ENCODE peak calls at places on chromosome 10, in eight cellular contexts. One of them, this sample, is unnamed.

GRCh38 chr10:104253106-104253505 is 1.6 kb upstream of the GSTO1 start:
- DNase-seq in tibial artery: no peak
- DNase-seq in AG09319: no peak
- DNase-seq in brain microvascular endothelial cell: no peak
- DNase-seq in psoas muscle: no peak
- DNase-seq in cardiac fibroblast: no peak
- DNase-seq in heart right ventricle: no peak
- DNase-seq in transverse colon: no peak
- DNase-seq in this sample: no peak

GRCh38 chr10:71835671-71836593 is 15.1 kb downstream of the PSAP start:
- DNase-seq in tibial artery: peak
- DNase-seq in AG09319: peak
- DNase-seq in brain microvascular endothelial cell: peak
- DNase-seq in psoas muscle: peak
- DNase-seq in cardiac fibroblast: peak
- DNase-seq in heart right ventricle: peak
- DNase-seq in transverse colon: peak
- DNase-seq in this sample: peak

GRCh38 chr10:99534456-99534938 is 1.8 kb downstream of the NKX2-3 start:
- DNase-seq in tibial artery: no peak
- DNase-seq in AG09319: no peak
- DNase-seq in brain microvascular endothelial cell: no peak
- DNase-seq in psoas muscle: no peak
- DNase-seq in cardiac fibroblast: no peak
- DNase-seq in heart right ventricle: no peak
- DNase-seq in transverse colon: no peak
- DNase-seq in this sample: no peak

GRCh38 chr10:87579563-87579962 is 74.9 kb downstream of the MINPP1 start:
- DNase-seq in tibial artery: no peak
- DNase-seq in AG09319: no peak
- DNase-seq in brain microvascular endothelial cell: no peak
- DNase-seq in psoas muscle: no peak
- DNase-seq in cardiac fibroblast: peak
- DNase-seq in heart right ventricle: no peak
- DNase-seq in transverse colon: no peak
- DNase-seq in this sample: no peak

GRCh38 chr10:130395248-130395936 is 259.2 kb downstream of the GLRX3 start:
- DNase-seq in tibial artery: no peak
- DNase-seq in AG09319: no peak
- DNase-seq in brain microvascular endothelial cell: no peak
- DNase-seq in psoas muscle: no peak
- DNase-seq in cardiac fibroblast: no peak
- DNase-seq in heart right ventricle: no peak
- DNase-seq in transverse colon: no peak
- DNase-seq in this sample: no peak

GRCh38 chr10:86413046-86413728 is 46.6 kb upstream of the GRID1 start:
- DNase-seq in tibial artery: no peak
- DNase-seq in AG09319: no peak
- DNase-seq in brain microvascular endothelial cell: peak
- DNase-seq in psoas muscle: no peak
- DNase-seq in cardiac fibroblast: peak
- DNase-seq in heart right ventricle: no peak
- DNase-seq in transverse colon: no peak
- DNase-seq in this sample: no peak

GRCh38 chr10:60962946-60963345 is 19.0 kb upstream of the RHOBTB1 start:
- DNase-seq in tibial artery: no peak
- DNase-seq in AG09319: no peak
- DNase-seq in brain microvascular endothelial cell: peak
- DNase-seq in psoas muscle: no peak
- DNase-seq in cardiac fibroblast: peak
- DNase-seq in heart right ventricle: no peak
- DNase-seq in transverse colon: no peak
- DNase-seq in this sample: no peak

GRCh38 chr10:131435760-131436448 is 124.4 kb upstream of the TCERG1L start:
- DNase-seq in tibial artery: no peak
- DNase-seq in AG09319: no peak
- DNase-seq in brain microvascular endothelial cell: no peak
- DNase-seq in psoas muscle: no peak
- DNase-seq in cardiac fibroblast: no peak
- DNase-seq in heart right ventricle: no peak
- DNase-seq in transverse colon: no peak
- DNase-seq in this sample: no peak

GRCh38 chr10:123571978-123572377 is 94.2 kb upstream of the GPR26 start:
- DNase-seq in tibial artery: no peak
- DNase-seq in AG09319: no peak
- DNase-seq in brain microvascular endothelial cell: no peak
- DNase-seq in psoas muscle: no peak
- DNase-seq in cardiac fibroblast: no peak
- DNase-seq in heart right ventricle: no peak
- DNase-seq in transverse colon: no peak
- DNase-seq in this sample: no peak

GRCh38 chr10:44981172-44982113 is 2.8 kb upstream of the DEPP1 start:
- DNase-seq in tibial artery: peak
- DNase-seq in AG09319: no peak
- DNase-seq in brain microvascular endothelial cell: peak
- DNase-seq in psoas muscle: peak
- DNase-seq in cardiac fibroblast: peak
- DNase-seq in heart right ventricle: no peak
- DNase-seq in transverse colon: no peak
- DNase-seq in this sample: peak

GRCh38 chr10:78438094-78438906 is 404.6 kb downstream of the RPS24 start:
- DNase-seq in tibial artery: peak
- DNase-seq in AG09319: no peak
- DNase-seq in brain microvascular endothelial cell: no peak
- DNase-seq in psoas muscle: no peak
- DNase-seq in cardiac fibroblast: no peak
- DNase-seq in heart right ventricle: no peak
- DNase-seq in transverse colon: no peak
- DNase-seq in this sample: no peak
- TF ChIP-seq CTCF in tibial artery: no peak
- TF ChIP-seq CTCF in AG09319: no peak
- TF ChIP-seq CTCF in brain microvascular endothelial cell: peak
- TF ChIP-seq CTCF in psoas muscle: no peak
- TF ChIP-seq CTCF in cardiac fibroblast: no peak
- TF ChIP-seq CTCF in heart right ventricle: no peak
- TF ChIP-seq CTCF in transverse colon: no peak
- TF ChIP-seq CTCF in this sample: no peak

GRCh38 chr10:112487964-112488363 is 40.9 kb downstream of the VTI1A start:
- DNase-seq in tibial artery: no peak
- DNase-seq in AG09319: no peak
- DNase-seq in brain microvascular endothelial cell: no peak
- DNase-seq in psoas muscle: no peak
- DNase-seq in cardiac fibroblast: no peak
- DNase-seq in heart right ventricle: no peak
- DNase-seq in transverse colon: no peak
- DNase-seq in this sample: no peak

GRCh38 chr10:112497347-112497950 is 50.4 kb downstream of the VTI1A start:
- DNase-seq in tibial artery: no peak
- DNase-seq in AG09319: no peak
- DNase-seq in brain microvascular endothelial cell: no peak
- DNase-seq in psoas muscle: no peak
- DNase-seq in cardiac fibroblast: no peak
- DNase-seq in heart right ventricle: no peak
- DNase-seq in transverse colon: no peak
- DNase-seq in this sample: no peak

GRCh38 chr10:112491144-112491543 is 44.1 kb downstream of the VTI1A start:
- DNase-seq in tibial artery: no peak
- DNase-seq in AG09319: no peak
- DNase-seq in brain microvascular endothelial cell: peak
- DNase-seq in psoas muscle: no peak
- DNase-seq in cardiac fibroblast: peak
- DNase-seq in heart right ventricle: no peak
- DNase-seq in transverse colon: no peak
- DNase-seq in this sample: no peak

GRCh38 chr10:112490543-112490942 is 43.5 kb downstream of the VTI1A start:
- DNase-seq in tibial artery: no peak
- DNase-seq in AG09319: no peak
- DNase-seq in brain microvascular endothelial cell: no peak
- DNase-seq in psoas muscle: no peak
- DNase-seq in cardiac fibroblast: peak
- DNase-seq in heart right ventricle: peak
- DNase-seq in transverse colon: no peak
- DNase-seq in this sample: no peak

DNA sequence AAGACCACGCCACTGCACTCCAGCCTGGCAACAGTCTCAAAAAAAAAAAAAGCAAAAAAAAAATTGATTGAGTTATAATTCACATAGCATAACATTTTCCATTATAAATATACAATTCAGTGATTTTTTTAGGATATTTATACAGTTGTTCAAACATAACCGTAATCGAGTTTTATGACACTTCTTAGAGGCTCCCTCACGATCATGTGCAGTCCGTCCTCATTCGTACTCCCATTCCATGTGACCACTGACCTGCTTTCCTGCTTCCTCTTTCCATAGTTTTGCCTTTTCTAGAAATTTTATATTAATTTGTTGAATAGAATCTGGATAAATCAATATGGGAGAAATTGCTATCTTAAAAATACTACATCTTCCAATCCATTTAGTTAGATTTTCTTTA is 45.7 kb downstream of the VTI1A start:
- DNase-seq in tibial artery: no peak
- DNase-seq in AG09319: no peak
- DNase-seq in brain microvascular endothelial cell: no peak
- DNase-seq in psoas muscle: no peak
- DNase-seq in cardiac fibroblast: no peak
- DNase-seq in heart right ventricle: no peak
- DNase-seq in transverse colon: no peak
- DNase-seq in this sample: no peak
- TF ChIP-seq CTCF in tibial artery: no peak
- TF ChIP-seq CTCF in AG09319: no peak
- TF ChIP-seq CTCF in brain microvascular endothelial cell: no peak
- TF ChIP-seq CTCF in psoas muscle: no peak
- TF ChIP-seq CTCF in cardiac fibroblast: no peak
- TF ChIP-seq CTCF in heart right ventricle: no peak
- TF ChIP-seq CTCF in transverse colon: no peak
- TF ChIP-seq CTCF in this sample: no peak

DNA sequence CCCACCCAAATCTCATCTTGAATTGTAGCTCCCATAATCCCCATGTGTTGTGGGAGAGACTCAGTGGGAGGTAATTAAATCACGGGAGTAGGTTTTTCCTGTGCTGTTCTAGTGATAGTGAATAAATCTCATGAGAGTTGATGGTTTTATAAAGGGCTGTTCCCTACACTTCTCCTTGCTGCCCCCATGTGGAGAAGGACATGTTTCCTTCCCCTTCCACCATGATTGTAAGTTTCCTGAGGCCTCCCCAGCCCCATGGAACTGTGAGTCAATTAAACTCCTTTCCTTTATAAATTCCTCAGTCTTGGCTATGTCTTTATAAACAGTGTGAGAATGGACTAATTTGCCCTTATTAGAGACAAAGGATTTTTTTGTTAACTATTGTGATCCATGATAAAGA is 48.5 kb upstream of the MKX start:
- DNase-seq in tibial artery: no peak
- DNase-seq in AG09319: no peak
- DNase-seq in brain microvascular endothelial cell: no peak
- DNase-seq in psoas muscle: no peak
- DNase-seq in cardiac fibroblast: no peak
- DNase-seq in heart right ventricle: no peak
- DNase-seq in transverse colon: no peak
- DNase-seq in this sample: no peak
- TF ChIP-seq CTCF in tibial artery: no peak
- TF ChIP-seq CTCF in AG09319: peak
- TF ChIP-seq CTCF in brain microvascular endothelial cell: peak
- TF ChIP-seq CTCF in psoas muscle: peak
- TF ChIP-seq CTCF in cardiac fibroblast: no peak
- TF ChIP-seq CTCF in heart right ventricle: no peak
- TF ChIP-seq CTCF in transverse colon: peak
- TF ChIP-seq CTCF in this sample: no peak

GRCh38 chr10:77644557-77645243 is 7.1 kb upstream of the KCNMA1 start:
- DNase-seq in tibial artery: no peak
- DNase-seq in AG09319: no peak
- DNase-seq in brain microvascular endothelial cell: no peak
- DNase-seq in psoas muscle: no peak
- DNase-seq in cardiac fibroblast: peak
- DNase-seq in heart right ventricle: no peak
- DNase-seq in transverse colon: no peak
- DNase-seq in this sample: no peak

GRCh38 chr10:77640167-77640566 is 2.6 kb upstream of the KCNMA1 start:
- DNase-seq in tibial artery: no peak
- DNase-seq in AG09319: no peak
- DNase-seq in brain microvascular endothelial cell: no peak
- DNase-seq in psoas muscle: no peak
- DNase-seq in cardiac fibroblast: no peak
- DNase-seq in heart right ventricle: no peak
- DNase-seq in transverse colon: no peak
- DNase-seq in this sample: no peak

GRCh38 chr10:77641788-77642397 is 4.3 kb upstream of the KCNMA1 start:
- DNase-seq in tibial artery: no peak
- DNase-seq in AG09319: no peak
- DNase-seq in brain microvascular endothelial cell: peak
- DNase-seq in psoas muscle: no peak
- DNase-seq in cardiac fibroblast: peak
- DNase-seq in heart right ventricle: no peak
- DNase-seq in transverse colon: peak
- DNase-seq in this sample: peak

GRCh38 chr10:77641344-77641743 is 3.7 kb upstream of the KCNMA1 start:
- DNase-seq in tibial artery: no peak
- DNase-seq in AG09319: no peak
- DNase-seq in brain microvascular endothelial cell: no peak
- DNase-seq in psoas muscle: no peak
- DNase-seq in cardiac fibroblast: no peak
- DNase-seq in heart right ventricle: no peak
- DNase-seq in transverse colon: no peak
- DNase-seq in this sample: no peak

GRCh38 chr10:77643795-77644468 is 6.3 kb upstream of the KCNMA1 start:
- DNase-seq in tibial artery: no peak
- DNase-seq in AG09319: no peak
- DNase-seq in brain microvascular endothelial cell: peak
- DNase-seq in psoas muscle: no peak
- DNase-seq in cardiac fibroblast: peak
- DNase-seq in heart right ventricle: no peak
- DNase-seq in transverse colon: peak
- DNase-seq in this sample: no peak
- TF ChIP-seq CTCF in tibial artery: peak
- TF ChIP-seq CTCF in AG09319: peak
- TF ChIP-seq CTCF in brain microvascular endothelial cell: peak
- TF ChIP-seq CTCF in psoas muscle: peak
- TF ChIP-seq CTCF in cardiac fibroblast: peak
- TF ChIP-seq CTCF in heart right ventricle: no peak
- TF ChIP-seq CTCF in transverse colon: peak
- TF ChIP-seq CTCF in this sample: peak

GRCh38 chr10:64546073-64546472 is 1024.9 kb downstream of the REEP3 start:
- DNase-seq in tibial artery: no peak
- DNase-seq in AG09319: no peak
- DNase-seq in brain microvascular endothelial cell: no peak
- DNase-seq in psoas muscle: no peak
- DNase-seq in cardiac fibroblast: no peak
- DNase-seq in heart right ventricle: no peak
- DNase-seq in transverse colon: no peak
- DNase-seq in this sample: no peak

DNA sequence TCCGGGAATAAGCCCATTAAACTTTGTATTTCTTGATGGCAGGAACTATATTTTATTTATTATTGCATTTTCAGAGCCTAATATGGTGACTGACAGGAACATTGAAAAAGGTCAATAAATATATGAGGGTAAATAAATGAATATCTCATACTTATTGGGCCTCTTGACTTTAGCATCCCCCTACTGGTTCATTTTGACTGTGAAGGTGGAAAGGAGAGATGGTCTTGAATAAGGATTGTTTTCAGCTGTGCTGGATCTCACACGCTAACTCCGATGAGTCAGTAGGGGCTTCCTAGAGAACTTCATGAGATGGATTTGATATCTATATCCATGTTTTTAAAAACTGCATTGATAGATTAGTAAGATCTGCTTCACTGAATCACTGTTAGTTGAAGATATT is 1026.0 kb downstream of the REEP3 start:
- DNase-seq in tibial artery: no peak
- DNase-seq in AG09319: no peak
- DNase-seq in brain microvascular endothelial cell: no peak
- DNase-seq in psoas muscle: no peak
- DNase-seq in cardiac fibroblast: no peak
- DNase-seq in heart right ventricle: no peak
- DNase-seq in transverse colon: no peak
- DNase-seq in this sample: no peak
- TF ChIP-seq CTCF in tibial artery: no peak
- TF ChIP-seq CTCF in AG09319: no peak
- TF ChIP-seq CTCF in brain microvascular endothelial cell: no peak
- TF ChIP-seq CTCF in psoas muscle: no peak
- TF ChIP-seq CTCF in cardiac fibroblast: no peak
- TF ChIP-seq CTCF in heart right ventricle: no peak
- TF ChIP-seq CTCF in transverse colon: no peak
- TF ChIP-seq CTCF in this sample: no peak

This sample was measured in pancreas.